ENCODE peak calls at places on chromosomes 7 and 10, in seven cellular contexts. Q, H, W, Y, F, X and R are unnamed samples.

GRCh38 chr10:90920986-90921643 is at the start of gene ANKRD1:
- DNase-seq in Q (no peak), H (no peak), W (peak; percentile 92), Y (peak; percentile 66), F (peak; percentile 79), X (peak; percentile 96), R (peak; percentile 63)

GRCh38 chr10:46226232-46226631 is 60.6 kb upstream of the ANTXRL start:
- DNase-seq in Q (no peak), H (no peak), W (no peak), Y (peak; percentile 29), F (no peak), X (no peak), R (no peak)

GRCh38 chr10:7085147-7085912 is 325.5 kb downstream of the SFMBT2 start:
- DNase-seq in Q (peak; percentile 75), H (no peak), W (peak; percentile 67), Y (no peak), F (no peak), X (no peak), R (no peak)

GRCh38 chr10:67697646-67698245 is 1.8 kb upstream of the CTNNA3 start:
- DNase-seq in Q (no peak), H (peak; percentile 4), W (peak; percentile 62), Y (no peak), F (peak; percentile 57), X (no peak), R (peak; percentile 44)

GRCh38 chr10:124619195-124619594 is 125.0 kb downstream of the FAM53B start:
- DNase-seq in Q (no peak), H (no peak), W (no peak), Y (no peak), F (no peak), X (no peak), R (peak; percentile 42)

GRCh38 chr7:81641873-81642272 is 128.0 kb downstream of the HGF start:
- DNase-seq in Q (no peak), H (no peak), W (no peak), Y (no peak), F (no peak), X (no peak), R (no peak)

GRCh38 chr10:35908451-35908850 is 266.4 kb upstream of the FZD8 start:
- DNase-seq in Q (no peak), H (no peak), W (peak; percentile 45), Y (no peak), F (no peak), X (no peak), R (no peak)

GRCh38 chr10:60023475-60023874 is 117.1 kb upstream of the CCDC6 start:
- DNase-seq in Q (no peak), H (no peak), W (no peak), Y (no peak), F (no peak), X (no peak), R (no peak)

GRCh38 chr10:89466599-89467035 is 52.2 kb downstream of the IFIT5 start:
- DNase-seq in Q (no peak), H (peak; percentile 6), W (peak; percentile 76), Y (peak; percentile 79), F (peak; percentile 65), X (peak; percentile 40), R (peak; percentile 51)

GRCh38 chr10:2714597-2714996 is 352.8 kb upstream of the PFKP start:
- DNase-seq in Q (no peak), H (no peak), W (no peak), Y (no peak), F (no peak), X (no peak), R (no peak)

GRCh38 chr10:2716596-2716995 is 350.8 kb upstream of the PFKP start:
- DNase-seq in Q (no peak), H (no peak), W (no peak), Y (no peak), F (no peak), X (no peak), R (no peak)
- TF ChIP-seq CTCF in Q (no peak), H (no peak), W (no peak), Y (no peak), F (no peak), X (no peak), R (no peak)

DNA sequence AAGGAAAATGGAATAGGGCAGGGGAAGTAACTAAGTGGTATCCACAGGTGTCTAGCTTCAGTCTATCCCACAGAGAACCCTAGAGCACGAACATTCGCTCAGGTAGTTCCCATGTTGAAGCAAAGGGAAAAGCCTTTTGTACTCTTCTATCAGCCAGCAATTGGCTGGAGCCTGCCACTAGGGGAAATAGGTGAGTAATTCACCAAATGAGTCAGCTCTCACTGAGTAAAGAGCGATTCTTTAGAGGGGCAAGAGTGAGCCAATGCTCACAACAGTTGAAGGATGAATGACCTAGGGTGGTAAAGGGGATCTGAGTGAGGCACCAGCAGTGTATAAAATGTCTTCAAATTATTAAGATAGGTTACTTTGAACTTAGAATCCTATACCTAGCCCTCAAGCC is 94.1 kb upstream of the ZNF800 start:
- DNase-seq in Q (no peak), H (no peak), W (no peak), Y (no peak), F (no peak), X (no peak), R (peak; percentile 10)
- TF ChIP-seq CTCF in Q (no peak), H (no peak), W (no peak), Y (no peak), F (no peak), X (no peak), R (no peak)

DNA sequence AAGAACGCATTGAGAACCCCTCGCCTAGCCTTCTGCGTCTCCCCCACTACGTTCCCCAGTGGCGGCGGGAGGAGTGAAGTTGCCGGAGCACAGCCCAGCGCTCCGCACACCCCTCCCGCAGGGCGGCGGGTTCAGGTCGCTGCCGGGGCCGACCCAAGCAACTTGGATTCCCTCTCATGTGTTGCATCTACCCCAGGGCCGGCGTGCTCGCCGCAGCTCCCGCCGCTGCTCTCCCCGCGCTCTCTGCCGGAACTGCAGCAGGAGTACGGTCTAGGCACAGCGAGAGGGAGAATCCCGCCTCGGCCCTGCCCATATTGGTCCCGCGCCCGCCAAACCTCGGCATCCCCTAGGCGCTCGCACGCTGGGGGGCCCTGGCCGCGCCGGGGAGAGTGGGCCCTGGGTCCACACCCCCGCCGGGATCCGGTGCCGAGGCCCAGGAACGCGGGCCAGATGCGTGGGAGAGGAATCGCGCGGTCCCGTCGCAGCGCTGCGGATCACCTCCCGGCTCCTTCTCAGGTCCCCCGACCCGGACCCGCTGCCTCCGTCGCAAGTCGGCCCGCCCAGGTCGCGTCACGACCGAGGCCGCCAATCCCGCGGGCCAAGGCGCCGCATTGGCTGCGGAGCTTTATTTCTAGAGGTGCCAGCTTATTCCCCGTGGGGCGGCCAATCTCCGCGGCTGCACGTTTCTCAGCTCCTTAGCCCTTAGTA is 648 bp upstream of the TMEM243 start:
- DNase-seq in Q (no peak), H (peak; percentile 82), W (peak; percentile 92), Y (peak; percentile 82), F (peak; percentile 87), X (peak; percentile 79), R (peak; percentile 82)
- TF ChIP-seq CTCF in Q (no peak), H (no peak), W (no peak), Y (peak; percentile 6), F (no peak), X (no peak), R (no peak)

GRCh38 chr7:128270799-128271411 is 29.8 kb downstream of the LEP start:
- DNase-seq in Q (peak; percentile 75), H (no peak), W (peak; percentile 23), Y (no peak), F (no peak), X (no peak), R (no peak)
- TF ChIP-seq CTCF in Q (no peak), H (no peak), W (no peak), Y (no peak), F (no peak), X (no peak), R (no peak)

GRCh38 chr10:104681485-104681884 is 40.4 kb downstream of the SORCS3 start:
- DNase-seq in Q (peak; percentile 47), H (no peak), W (no peak), Y (no peak), F (no peak), X (no peak), R (no peak)

GRCh38 chr10:104683567-104683966 is 42.5 kb downstream of the SORCS3 start:
- DNase-seq in Q (no peak), H (no peak), W (no peak), Y (no peak), F (no peak), X (no peak), R (no peak)

GRCh38 chr10:104678658-104679057 is 37.6 kb downstream of the SORCS3 start:
- DNase-seq in Q (no peak), H (no peak), W (peak; percentile 4), Y (no peak), F (no peak), X (no peak), R (no peak)

DNA sequence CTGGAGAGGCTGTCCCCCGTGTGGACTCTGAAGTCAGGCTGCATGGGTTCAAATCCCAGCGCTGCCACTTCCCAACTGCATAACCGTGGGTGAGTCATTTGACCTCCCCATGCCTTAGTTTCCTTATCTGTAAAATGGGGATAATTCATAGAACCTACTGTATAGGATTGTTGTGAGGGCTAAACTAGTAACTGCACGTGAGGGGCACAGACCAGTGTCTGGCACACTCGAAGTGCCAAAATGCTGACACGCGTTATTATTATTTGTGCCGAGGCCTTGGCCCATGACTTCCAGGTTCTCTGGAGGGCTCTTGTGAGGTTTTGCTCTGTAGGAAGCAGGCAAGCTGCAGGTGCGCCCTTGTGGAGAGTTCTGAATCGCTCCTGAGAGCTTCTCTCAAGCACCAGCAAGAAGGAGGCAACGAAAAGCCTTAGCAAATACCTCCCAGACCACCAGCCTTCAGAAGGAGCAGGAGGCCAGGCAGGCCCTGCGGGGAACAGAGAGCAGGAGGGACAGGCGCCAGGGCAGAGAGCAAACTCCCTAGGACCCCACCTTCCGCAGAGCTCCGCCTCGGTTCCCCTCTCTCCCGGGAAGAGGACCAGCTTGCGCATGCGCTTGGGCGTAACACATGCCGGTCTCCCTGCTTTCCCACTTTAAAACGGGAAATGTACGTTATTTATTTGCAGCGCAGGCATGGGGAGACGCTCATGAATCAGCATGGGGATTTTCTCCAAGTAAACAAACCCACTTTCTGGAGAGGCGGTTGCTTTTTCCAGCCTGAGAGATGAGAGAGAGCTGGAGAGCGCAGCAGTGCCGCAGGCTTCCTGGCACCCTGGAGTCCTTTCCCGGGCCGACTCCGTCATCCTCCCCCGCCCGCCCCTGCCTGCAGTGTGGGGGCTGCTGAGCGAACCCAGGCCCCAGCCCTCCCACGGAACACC is 39.6 kb downstream of the SORCS3 start:
- DNase-seq in Q (peak; percentile 74), H (peak; percentile 66), W (peak; percentile 36), Y (no peak), F (peak; percentile 79), X (no peak), R (no peak)
- TF ChIP-seq CTCF in Q (no peak), H (no peak), W (no peak), Y (no peak), F (no peak), X (no peak), R (no peak)